ENCODE peak calls at places on chromosomes 12 and 14, in five cellular contexts. One of them, this sample, is unnamed.

GRCh38 chr14:77303417-77304156 is 17.1 kb downstream of the POMT2 start:
- DNase-seq in H9: no peak
- DNase-seq in SK-N-SH: no peak
- DNase-seq in PC-9: peak
- DNase-seq in GM23248: peak
- DNase-seq in this sample: no peak

GRCh38 chr14:31137214-31137889 is 70.2 kb downstream of the HECTD1 start:
- DNase-seq in H9: no peak
- DNase-seq in SK-N-SH: no peak
- DNase-seq in PC-9: no peak
- DNase-seq in GM23248: no peak
- DNase-seq in this sample: no peak

GRCh38 chr14:81192594-81192993 is 28.2 kb downstream of the GTF2A1 start:
- DNase-seq in H9: no peak
- DNase-seq in SK-N-SH: no peak
- DNase-seq in PC-9: no peak
- DNase-seq in GM23248: no peak
- DNase-seq in this sample: no peak

GRCh38 chr12:125246346-125246656 is 181.1 kb downstream of the AACS start:
- DNase-seq in H9: no peak
- DNase-seq in SK-N-SH: no peak
- DNase-seq in PC-9: no peak
- DNase-seq in GM23248: no peak
- DNase-seq in this sample: no peak

GRCh38 chr12:57514720-57515467 is 5.4 kb downstream of the DDIT3 start:
- DNase-seq in H9: no peak
- DNase-seq in SK-N-SH: no peak
- DNase-seq in PC-9: no peak
- DNase-seq in GM23248: no peak
- DNase-seq in this sample: no peak

GRCh38 chr14:97266653-97267052 is 469.5 kb downstream of the VRK1 start:
- DNase-seq in H9: no peak
- DNase-seq in SK-N-SH: no peak
- DNase-seq in PC-9: no peak
- DNase-seq in GM23248: peak
- DNase-seq in this sample: no peak

GRCh38 chr12:112381421-112381897 is 772 bp downstream of the HECTD4 start:
- DNase-seq in H9: peak
- DNase-seq in SK-N-SH: no peak
- DNase-seq in PC-9: no peak
- DNase-seq in GM23248: peak
- DNase-seq in this sample: peak

GRCh38 chr12:4432878-4433820 is 12.5 kb downstream of the FGF6 start:
- DNase-seq in H9: peak
- DNase-seq in SK-N-SH: no peak
- DNase-seq in PC-9: no peak
- DNase-seq in GM23248: no peak
- DNase-seq in this sample: no peak

GRCh38 chr12:38921025-38921677 is 15.8 kb upstream of the CPNE8 start:
- DNase-seq in H9: peak
- DNase-seq in SK-N-SH: peak
- DNase-seq in PC-9: peak
- DNase-seq in GM23248: peak
- DNase-seq in this sample: peak

GRCh38 chr12:123223241-123223668 is 9.7 kb downstream of the MPHOSPH9 start:
- DNase-seq in H9: no peak
- DNase-seq in SK-N-SH: no peak
- DNase-seq in PC-9: no peak
- DNase-seq in GM23248: no peak
- DNase-seq in this sample: no peak

GRCh38 chr12:120955232-120955631 is 23.1 kb upstream of the HNF1A start:
- DNase-seq in H9: peak
- DNase-seq in SK-N-SH: no peak
- DNase-seq in PC-9: peak
- DNase-seq in GM23248: no peak
- DNase-seq in this sample: no peak

GRCh38 chr12:5442251-5443006 is 10.5 kb downstream of the NTF3 start:
- DNase-seq in H9: no peak
- DNase-seq in SK-N-SH: peak
- DNase-seq in PC-9: peak
- DNase-seq in GM23248: peak
- DNase-seq in this sample: peak

GRCh38 chr12:12214635-12215131 is 52.2 kb downstream of the LRP6 start:
- DNase-seq in H9: no peak
- DNase-seq in SK-N-SH: no peak
- DNase-seq in PC-9: no peak
- DNase-seq in GM23248: peak
- DNase-seq in this sample: peak

GRCh38 chr12:93079271-93079670 is 150.2 kb upstream of the EEA1 start:
- DNase-seq in H9: no peak
- DNase-seq in SK-N-SH: no peak
- DNase-seq in PC-9: no peak
- DNase-seq in GM23248: no peak
- DNase-seq in this sample: no peak

DNA sequence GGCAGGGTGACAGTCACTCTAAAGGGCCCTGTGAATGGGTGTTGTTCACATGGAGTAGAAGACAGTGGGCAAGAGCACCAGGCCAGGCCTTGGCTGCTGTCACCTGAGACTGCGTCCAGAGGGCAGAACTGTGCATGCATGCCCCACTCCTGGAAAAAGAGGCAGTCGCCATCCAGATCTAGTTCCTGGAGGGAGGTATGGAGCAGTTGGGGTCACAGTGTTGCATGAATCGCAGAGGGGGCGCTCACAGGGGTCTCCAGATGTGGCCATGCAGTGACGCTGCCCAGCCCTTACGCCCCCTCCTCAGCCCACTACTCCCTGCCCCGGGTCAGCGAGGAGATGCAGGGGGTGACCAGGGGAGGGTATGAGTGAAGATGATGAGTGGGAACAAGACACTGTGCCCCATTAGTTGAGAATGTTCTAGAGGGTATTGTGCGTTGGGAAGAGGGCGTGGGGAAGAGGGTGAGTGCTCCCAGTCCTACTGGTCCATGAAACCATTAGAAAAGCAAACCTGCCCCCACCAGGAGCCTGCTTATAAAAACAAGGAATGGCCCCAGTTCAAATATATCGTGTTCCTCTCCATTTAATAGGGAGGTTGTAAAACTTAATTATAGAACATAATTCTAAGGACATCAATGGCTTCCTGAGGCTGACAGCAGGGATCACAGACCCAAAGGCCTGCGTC is 32.3 kb upstream of the BCL7A start:
- DNase-seq in H9: no peak
- DNase-seq in SK-N-SH: no peak
- DNase-seq in PC-9: no peak
- DNase-seq in GM23248: no peak
- DNase-seq in this sample: no peak
- H3K4me2 ChIP-seq in H9: no peak
- H3K4me2 ChIP-seq in SK-N-SH: no peak
- H3K4me2 ChIP-seq in PC-9: no peak
- H3K4me2 ChIP-seq in GM23248: no peak
- H3K4me2 ChIP-seq in this sample: no peak

DNA sequence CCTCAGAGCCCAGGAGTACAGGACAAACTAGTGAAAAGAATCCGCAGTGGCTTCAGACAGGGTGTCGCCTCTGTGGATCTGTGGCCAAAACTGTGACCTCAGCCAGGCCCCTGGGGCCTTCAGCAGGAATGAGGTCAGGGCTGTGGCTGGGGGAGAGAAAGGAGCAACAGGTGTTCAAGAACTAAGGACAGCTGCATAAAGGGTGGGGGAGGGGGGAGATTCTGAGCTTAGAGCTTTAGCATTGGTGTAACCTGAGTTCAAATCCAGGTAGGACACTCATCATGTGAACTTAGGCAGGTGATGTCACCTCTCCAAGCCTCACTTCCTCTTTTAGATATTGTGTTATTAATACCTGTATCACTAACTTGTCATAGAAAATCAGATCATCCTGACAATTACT is 40.9 kb upstream of the CORO1C start:
- DNase-seq in H9: no peak
- DNase-seq in SK-N-SH: no peak
- DNase-seq in PC-9: no peak
- DNase-seq in GM23248: peak
- DNase-seq in this sample: peak
- H3K4me2 ChIP-seq in H9: no peak
- H3K4me2 ChIP-seq in SK-N-SH: no peak
- H3K4me2 ChIP-seq in PC-9: no peak
- H3K4me2 ChIP-seq in GM23248: no peak
- H3K4me2 ChIP-seq in this sample: peak

GRCh38 chr12:28066879-28067278 is 94.3 kb upstream of the PTHLH start:
- DNase-seq in H9: no peak
- DNase-seq in SK-N-SH: no peak
- DNase-seq in PC-9: no peak
- DNase-seq in GM23248: peak
- DNase-seq in this sample: no peak

GRCh38 chr12:28063355-28063885 is 90.9 kb upstream of the PTHLH start:
- DNase-seq in H9: no peak
- DNase-seq in SK-N-SH: no peak
- DNase-seq in PC-9: no peak
- DNase-seq in GM23248: no peak
- DNase-seq in this sample: no peak

GRCh38 chr12:28065889-28066630 is 93.5 kb upstream of the PTHLH start:
- DNase-seq in H9: no peak
- DNase-seq in SK-N-SH: no peak
- DNase-seq in PC-9: no peak
- DNase-seq in GM23248: no peak
- DNase-seq in this sample: no peak

GRCh38 chr12:28068467-28068866 is 95.9 kb upstream of the PTHLH start:
- DNase-seq in H9: no peak
- DNase-seq in SK-N-SH: no peak
- DNase-seq in PC-9: no peak
- DNase-seq in GM23248: no peak
- DNase-seq in this sample: no peak

DNA sequence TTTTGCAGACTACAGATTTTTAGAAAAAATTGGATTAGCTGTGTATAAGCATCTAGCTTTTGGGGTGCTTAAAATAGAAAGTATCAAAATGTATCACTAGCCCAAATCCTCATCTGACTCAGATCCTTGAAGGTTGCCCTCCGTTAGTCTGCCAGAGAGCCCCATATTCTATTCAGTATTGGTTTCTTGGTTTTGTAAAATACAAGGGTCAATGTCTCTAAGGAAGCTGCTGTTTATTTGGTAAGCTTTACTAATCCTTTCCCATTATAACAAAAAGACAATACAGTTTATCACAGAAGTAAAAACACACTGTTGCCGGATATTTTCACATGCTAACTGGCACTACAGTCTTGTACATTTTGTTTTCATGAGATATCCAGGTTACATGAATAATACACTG is 92.8 kb upstream of the PTHLH start:
- DNase-seq in H9: no peak
- DNase-seq in SK-N-SH: no peak
- DNase-seq in PC-9: no peak
- DNase-seq in GM23248: no peak
- DNase-seq in this sample: no peak
- H3K4me2 ChIP-seq in H9: no peak
- H3K4me2 ChIP-seq in SK-N-SH: no peak
- H3K4me2 ChIP-seq in PC-9: no peak
- H3K4me2 ChIP-seq in GM23248: no peak
- H3K4me2 ChIP-seq in this sample: no peak

GRCh38 chr14:55710506-55711041 is 130.6 kb downstream of the KTN1 start:
- DNase-seq in H9: no peak
- DNase-seq in SK-N-SH: no peak
- DNase-seq in PC-9: no peak
- DNase-seq in GM23248: no peak
- DNase-seq in this sample: no peak
- H3K4me2 ChIP-seq in H9: no peak
- H3K4me2 ChIP-seq in SK-N-SH: no peak
- H3K4me2 ChIP-seq in PC-9: no peak
- H3K4me2 ChIP-seq in GM23248: no peak
- H3K4me2 ChIP-seq in this sample: no peak

GRCh38 chr12:51915003-51915625 is 7.8 kb downstream of the ACVRL1 start:
- DNase-seq in H9: peak
- DNase-seq in SK-N-SH: peak
- DNase-seq in PC-9: no peak
- DNase-seq in GM23248: no peak
- DNase-seq in this sample: no peak

GRCh38 chr12:51911788-51912711 is 4.7 kb downstream of the ACVRL1 start:
- DNase-seq in H9: no peak
- DNase-seq in SK-N-SH: peak
- DNase-seq in PC-9: no peak
- DNase-seq in GM23248: no peak
- DNase-seq in this sample: no peak

GRCh38 chr12:51913071-51914033 is 6.0 kb downstream of the ACVRL1 start:
- DNase-seq in H9: peak
- DNase-seq in SK-N-SH: peak
- DNase-seq in PC-9: no peak
- DNase-seq in GM23248: no peak
- DNase-seq in this sample: no peak

GRCh38 chr12:51915951-51916350 is 8.6 kb downstream of the ACVRL1 start:
- DNase-seq in H9: no peak
- DNase-seq in SK-N-SH: peak
- DNase-seq in PC-9: no peak
- DNase-seq in GM23248: no peak
- DNase-seq in this sample: no peak

GRCh38 chr12:51914034-51914923 is 7.0 kb downstream of the ACVRL1 start:
- DNase-seq in H9: no peak
- DNase-seq in SK-N-SH: peak
- DNase-seq in PC-9: no peak
- DNase-seq in GM23248: no peak
- DNase-seq in this sample: no peak
- H3K4me2 ChIP-seq in H9: no peak
- H3K4me2 ChIP-seq in SK-N-SH: no peak
- H3K4me2 ChIP-seq in PC-9: no peak
- H3K4me2 ChIP-seq in GM23248: no peak
- H3K4me2 ChIP-seq in this sample: no peak

DNA sequence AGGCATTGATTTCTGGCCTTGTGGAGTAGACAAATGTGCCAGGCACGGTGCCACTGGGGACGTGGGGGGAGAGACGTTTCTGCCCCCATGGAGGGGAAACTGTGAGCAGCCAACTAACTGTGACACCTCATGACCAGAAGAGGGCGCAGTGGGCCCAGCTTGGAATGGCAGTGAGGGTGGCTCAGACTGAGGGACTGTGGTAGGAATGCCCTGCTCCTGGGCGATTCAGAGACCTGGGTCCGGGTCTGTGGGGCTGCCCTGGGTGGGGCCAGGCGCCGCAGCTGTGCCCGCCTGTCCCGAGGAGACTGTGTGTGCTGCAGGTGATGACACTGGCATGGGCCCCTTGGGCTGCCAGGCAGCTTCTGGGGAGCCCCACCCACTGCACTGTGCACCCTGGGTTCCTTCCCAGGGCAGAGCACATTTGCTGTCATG is 60.6 kb downstream of the SLC25A47 start:
- DNase-seq in H9: peak
- DNase-seq in SK-N-SH: peak
- DNase-seq in PC-9: no peak
- DNase-seq in GM23248: peak
- DNase-seq in this sample: peak
- H3K4me2 ChIP-seq in H9: no peak
- H3K4me2 ChIP-seq in SK-N-SH: no peak
- H3K4me2 ChIP-seq in PC-9: no peak
- H3K4me2 ChIP-seq in GM23248: no peak
- H3K4me2 ChIP-seq in this sample: no peak

GRCh38 chr14:100988011-100988410 is 84.5 kb upstream of the RTL1 start:
- DNase-seq in H9: no peak
- DNase-seq in SK-N-SH: no peak
- DNase-seq in PC-9: no peak
- DNase-seq in GM23248: peak
- DNase-seq in this sample: no peak
- H3K4me2 ChIP-seq in H9: no peak
- H3K4me2 ChIP-seq in SK-N-SH: no peak
- H3K4me2 ChIP-seq in PC-9: no peak
- H3K4me2 ChIP-seq in GM23248: no peak
- H3K4me2 ChIP-seq in this sample: no peak

GRCh38 chr12:76268267-76268666 is 79.9 kb downstream of the BBS10 start:
- DNase-seq in H9: no peak
- DNase-seq in SK-N-SH: no peak
- DNase-seq in PC-9: no peak
- DNase-seq in GM23248: peak
- DNase-seq in this sample: no peak
- H3K4me2 ChIP-seq in H9: no peak
- H3K4me2 ChIP-seq in SK-N-SH: peak
- H3K4me2 ChIP-seq in PC-9: no peak
- H3K4me2 ChIP-seq in GM23248: no peak
- H3K4me2 ChIP-seq in this sample: no peak